ENCODE peak calls at places on chromosomes 11 and 22, in five cellular contexts. H is neuronal stem cell, Y is H9, U is H1, I is trophoblast cell. R is an unnamed sample.
A peak's percentile ranks its signal among the peaks of the same experiment; 100 is the strongest.

GRCh38 chr22:31119026-31119717 is 3.6 kb upstream of the INPP5J start:
- DNase-seq in H (no peak), Y (no peak), U (no peak), I (no peak), R (no peak)

GRCh38 chr22:32042924-32043323 is at the start of gene SLC5A1:
- DNase-seq in H (no peak), Y (peak; percentile 33), U (no peak), I (no peak), R (no peak)

GRCh38 chr22:37197451-37198289 is 9.6 kb upstream of the C1QTNF6 start:
- DNase-seq in H (no peak), Y (no peak), U (no peak), I (peak; percentile 100), R (peak; percentile 87)

GRCh38 chr22:37925767-37926166 is 19.7 kb downstream of the MICALL1 start:
- DNase-seq in H (no peak), Y (no peak), U (no peak), I (no peak), R (no peak)

GRCh38 chr22:19774628-19775027 is 14.1 kb downstream of the TBX1 start:
- DNase-seq in H (no peak), Y (no peak), U (no peak), I (no peak), R (no peak)

GRCh38 chr22:20574920-20575353 is 67.5 kb downstream of the MED15 start:
- DNase-seq in H (no peak), Y (no peak), U (no peak), I (no peak), R (no peak)

GRCh38 chr11:13061294-13061990 is 52.3 kb downstream of the RASSF10 start:
- DNase-seq in H (no peak), Y (no peak), U (no peak), I (peak; percentile 75), R (no peak)

GRCh38 chr22:32205974-32206773 is 1.3 kb upstream of the RFPL2 start:
- DNase-seq in H (no peak), Y (peak; percentile 70), U (peak; percentile 76), I (no peak), R (no peak)

GRCh38 chr11:72683782-72684200 is 9.6 kb upstream of the PDE2A start:
- DNase-seq in H (peak; percentile 66), Y (peak; percentile 85), U (peak; percentile 99), I (peak; percentile 64), R (peak; percentile 51)

DNA sequence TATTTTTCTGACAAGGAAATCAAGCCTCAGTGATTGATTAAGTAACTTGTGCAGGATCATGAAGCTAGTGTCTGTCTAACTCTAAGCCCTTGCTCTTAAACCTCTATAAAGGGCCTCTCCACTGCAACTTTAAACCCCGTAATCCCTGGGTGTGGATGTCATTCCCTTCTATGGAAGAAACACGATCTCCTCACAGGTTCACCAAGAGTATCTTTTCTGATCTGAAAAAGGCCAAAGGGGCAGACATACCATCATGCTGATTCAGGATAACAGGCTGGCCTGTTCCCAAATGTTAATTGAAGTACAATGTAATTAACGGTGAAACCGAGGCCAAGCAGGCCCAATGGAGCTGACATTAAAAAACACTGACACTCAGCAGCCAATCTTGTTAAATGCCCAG is 17.1 kb downstream of the TTC12 start:
- DNase-seq in H (no peak), Y (no peak), U (no peak), I (no peak), R (no peak)
- H2BK12ac ChIP-seq in H (no peak overlapping the region), Y (no peak overlapping the region), U (no peak overlapping the region), I (no peak overlapping the region), R (no peak overlapping the region)

GRCh38 chr22:45781941-45782340 is 110.3 kb downstream of the ATXN10 start:
- DNase-seq in H (no peak), Y (no peak), U (no peak), I (no peak), R (no peak)
- H3K79me1 ChIP-seq in H (peaks cover 2% of the 10 kb centered on the region), Y (no peaks in the 10 kb centered on the region), U (peaks cover 3% of the 10 kb centered on the region), I (no peaks in the 10 kb centered on the region), R (peaks cover 19% of the 10 kb centered on the region)

DNA sequence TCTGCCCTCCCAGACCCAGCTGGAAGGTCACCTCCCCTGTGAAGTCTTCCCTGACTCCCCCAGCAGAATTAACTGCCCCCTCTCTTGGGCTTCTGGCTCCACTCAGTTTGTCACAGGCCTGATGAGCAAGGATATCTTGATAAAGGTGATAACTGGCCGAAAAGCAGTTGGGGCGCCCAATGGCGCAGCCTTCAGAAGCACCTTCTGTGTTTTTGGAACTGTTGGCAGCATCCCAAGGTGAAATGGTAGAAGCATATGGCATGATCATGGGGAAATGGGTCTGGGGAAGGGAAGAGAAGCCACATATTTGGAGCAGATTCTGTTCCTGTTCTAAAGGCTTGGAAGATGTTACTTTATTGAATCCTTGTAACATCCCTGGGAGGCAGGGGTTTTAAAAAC is 2.8 kb upstream of the TAB1 start:
- DNase-seq in H (no peak), Y (no peak), U (no peak), I (no peak), R (no peak)
- H2AFZ ChIP-seq in H (peak overlapping the region; percentile 46), Y (no peak overlapping the region), U (no peak overlapping the region), I (no peak overlapping the region), R (no peak overlapping the region)

GRCh38 chr11:49851511-49851910 is 100.7 kb upstream of the OR4C13 start:
- DNase-seq in H (no peak), Y (no peak), U (no peak), I (no peak), R (no peak)
- H2BK12ac ChIP-seq in H (no peak overlapping the region), Y (no peak overlapping the region), U (no peak overlapping the region), I (no peak overlapping the region), R (no peak overlapping the region)

GRCh38 chr22:35894937-35895708 is 133.5 kb downstream of the RBFOX2 start:
- DNase-seq in H (no peak), Y (no peak), U (no peak), I (peak; percentile 92), R (peak; percentile 85)

GRCh38 chr22:35892192-35892591 is 136.4 kb downstream of the RBFOX2 start:
- DNase-seq in H (no peak), Y (no peak), U (no peak), I (peak; percentile 91), R (peak; percentile 59)

GRCh38 chr22:35891442-35891841 is 137.2 kb downstream of the RBFOX2 start:
- DNase-seq in H (no peak), Y (no peak), U (no peak), I (no peak), R (no peak)

GRCh38 chr22:35894464-35894878 is 134.2 kb downstream of the RBFOX2 start:
- DNase-seq in H (no peak), Y (no peak), U (no peak), I (no peak), R (no peak)

GRCh38 chr22:35893698-35894097 is 134.9 kb downstream of the RBFOX2 start:
- DNase-seq in H (no peak), Y (no peak), U (no peak), I (no peak), R (peak; percentile 50)
- H3K79me1 ChIP-seq in H (peaks cover 3% of the 10 kb centered on the region), Y (peaks cover 11% of the 10 kb centered on the region), U (peaks cover 12% of the 10 kb centered on the region), I (no peaks in the 10 kb centered on the region), R (peaks cover 27% of the 10 kb centered on the region)